ENCODE peak calls at places on chromosomes 12 and 14, in eight cellular contexts. One of them, this sample, is unnamed.

GRCh38 chr12:44889162-44889561 is 13.0 kb upstream of the NELL2 start:
- DNase-seq in stomach: no peak
- DNase-seq in sigmoid colon: no peak
- DNase-seq in right lobe of liver: no peak
- DNase-seq in lower leg skin: no peak
- DNase-seq in transverse colon: no peak
- DNase-seq in tibial nerve: no peak
- DNase-seq in adrenal gland: no peak
- DNase-seq in this sample: no peak

GRCh38 chr12:54418441-54419087 is 502 bp downstream of the ITGA5 start:
- DNase-seq in tibial nerve: no peak
- DNase-seq in adrenal gland: no peak
- DNase-seq in transverse colon: no peak
- DNase-seq in right lobe of liver: no peak
- DNase-seq in sigmoid colon: peak
- DNase-seq in stomach: no peak
- DNase-seq in lower leg skin: no peak
- DNase-seq in this sample: no peak

GRCh38 chr12:91729543-91729942 is 416.1 kb downstream of the BTG1 start:
- DNase-seq in lower leg skin: no peak
- DNase-seq in sigmoid colon: no peak
- DNase-seq in adrenal gland: no peak
- DNase-seq in right lobe of liver: no peak
- DNase-seq in tibial nerve: no peak
- DNase-seq in transverse colon: no peak
- DNase-seq in stomach: no peak
- DNase-seq in this sample: no peak

GRCh38 chr12:101995684-101996083 is 66.1 kb downstream of the WASHC3 start:
- DNase-seq in right lobe of liver: no peak
- DNase-seq in sigmoid colon: no peak
- DNase-seq in transverse colon: no peak
- DNase-seq in adrenal gland: no peak
- DNase-seq in tibial nerve: no peak
- DNase-seq in lower leg skin: no peak
- DNase-seq in stomach: no peak
- DNase-seq in this sample: no peak

GRCh38 chr12:12804011-12804410 is 9.1 kb upstream of the DDX47 start:
- DNase-seq in stomach: no peak
- DNase-seq in adrenal gland: no peak
- DNase-seq in sigmoid colon: no peak
- DNase-seq in lower leg skin: no peak
- DNase-seq in right lobe of liver: no peak
- DNase-seq in tibial nerve: no peak
- DNase-seq in transverse colon: no peak
- DNase-seq in this sample: no peak

GRCh38 chr12:52023182-52023975 is 16.6 kb downstream of the TAMALIN start:
- DNase-seq in stomach: peak
- DNase-seq in right lobe of liver: peak
- DNase-seq in tibial nerve: peak
- DNase-seq in adrenal gland: peak
- DNase-seq in sigmoid colon: peak
- DNase-seq in transverse colon: peak
- DNase-seq in lower leg skin: peak
- DNase-seq in this sample: peak

GRCh38 chr14:103867523-103867953 is 20.2 kb upstream of the PPP1R13B start:
- DNase-seq in transverse colon: peak
- DNase-seq in sigmoid colon: peak
- DNase-seq in lower leg skin: no peak
- DNase-seq in right lobe of liver: peak
- DNase-seq in adrenal gland: peak
- DNase-seq in stomach: peak
- DNase-seq in tibial nerve: no peak
- DNase-seq in this sample: no peak

GRCh38 chr12:4450551-4451112 is 5.0 kb upstream of the FGF6 start:
- DNase-seq in adrenal gland: no peak
- DNase-seq in lower leg skin: no peak
- DNase-seq in stomach: no peak
- DNase-seq in transverse colon: no peak
- DNase-seq in sigmoid colon: no peak
- DNase-seq in right lobe of liver: no peak
- DNase-seq in tibial nerve: no peak
- DNase-seq in this sample: no peak

GRCh38 chr14:79855789-79856188 is 355.5 kb downstream of the DIO2 start:
- DNase-seq in adrenal gland: no peak
- DNase-seq in stomach: no peak
- DNase-seq in lower leg skin: no peak
- DNase-seq in transverse colon: no peak
- DNase-seq in sigmoid colon: no peak
- DNase-seq in right lobe of liver: no peak
- DNase-seq in tibial nerve: no peak
- DNase-seq in this sample: no peak

GRCh38 chr12:71594214-71594948 is 69.3 kb downstream of the ZFC3H1 start:
- DNase-seq in right lobe of liver: no peak
- DNase-seq in lower leg skin: no peak
- DNase-seq in tibial nerve: peak
- DNase-seq in transverse colon: no peak
- DNase-seq in sigmoid colon: no peak
- DNase-seq in adrenal gland: no peak
- DNase-seq in stomach: peak
- DNase-seq in this sample: no peak

GRCh38 chr14:75303415-75303814 is 24.8 kb downstream of the FOS start:
- DNase-seq in sigmoid colon: peak
- DNase-seq in right lobe of liver: no peak
- DNase-seq in stomach: peak
- DNase-seq in transverse colon: peak
- DNase-seq in tibial nerve: peak
- DNase-seq in adrenal gland: peak
- DNase-seq in lower leg skin: peak
- DNase-seq in this sample: no peak

GRCh38 chr14:24145700-24146621 is at the start of gene PSME2:
- DNase-seq in transverse colon: no peak
- DNase-seq in tibial nerve: no peak
- DNase-seq in right lobe of liver: no peak
- DNase-seq in lower leg skin: no peak
- DNase-seq in stomach: no peak
- DNase-seq in sigmoid colon: no peak
- DNase-seq in adrenal gland: no peak
- DNase-seq in this sample: no peak

GRCh38 chr14:64232095-64232830 is 61.9 kb downstream of the ESR2 start:
- DNase-seq in tibial nerve: no peak
- DNase-seq in sigmoid colon: no peak
- DNase-seq in stomach: no peak
- DNase-seq in transverse colon: no peak
- DNase-seq in lower leg skin: no peak
- DNase-seq in adrenal gland: peak
- DNase-seq in right lobe of liver: no peak
- DNase-seq in this sample: peak

GRCh38 chr12:40980346-40981005 is 207.6 kb upstream of the PDZRN4 start:
- DNase-seq in stomach: no peak
- DNase-seq in adrenal gland: no peak
- DNase-seq in right lobe of liver: no peak
- DNase-seq in tibial nerve: no peak
- DNase-seq in sigmoid colon: no peak
- DNase-seq in lower leg skin: no peak
- DNase-seq in transverse colon: no peak
- DNase-seq in this sample: no peak

GRCh38 chr14:102055181-102055901 is 31.5 kb downstream of the HSP90AA1 start:
- DNase-seq in stomach: no peak
- DNase-seq in sigmoid colon: no peak
- DNase-seq in right lobe of liver: no peak
- DNase-seq in tibial nerve: no peak
- DNase-seq in lower leg skin: no peak
- DNase-seq in transverse colon: no peak
- DNase-seq in adrenal gland: no peak
- DNase-seq in this sample: peak

GRCh38 chr12:109455706-109456105 is 21.4 kb downstream of the KCTD10 start:
- DNase-seq in stomach: no peak
- DNase-seq in tibial nerve: no peak
- DNase-seq in sigmoid colon: no peak
- DNase-seq in right lobe of liver: no peak
- DNase-seq in adrenal gland: no peak
- DNase-seq in transverse colon: no peak
- DNase-seq in lower leg skin: no peak
- DNase-seq in this sample: no peak

DNA sequence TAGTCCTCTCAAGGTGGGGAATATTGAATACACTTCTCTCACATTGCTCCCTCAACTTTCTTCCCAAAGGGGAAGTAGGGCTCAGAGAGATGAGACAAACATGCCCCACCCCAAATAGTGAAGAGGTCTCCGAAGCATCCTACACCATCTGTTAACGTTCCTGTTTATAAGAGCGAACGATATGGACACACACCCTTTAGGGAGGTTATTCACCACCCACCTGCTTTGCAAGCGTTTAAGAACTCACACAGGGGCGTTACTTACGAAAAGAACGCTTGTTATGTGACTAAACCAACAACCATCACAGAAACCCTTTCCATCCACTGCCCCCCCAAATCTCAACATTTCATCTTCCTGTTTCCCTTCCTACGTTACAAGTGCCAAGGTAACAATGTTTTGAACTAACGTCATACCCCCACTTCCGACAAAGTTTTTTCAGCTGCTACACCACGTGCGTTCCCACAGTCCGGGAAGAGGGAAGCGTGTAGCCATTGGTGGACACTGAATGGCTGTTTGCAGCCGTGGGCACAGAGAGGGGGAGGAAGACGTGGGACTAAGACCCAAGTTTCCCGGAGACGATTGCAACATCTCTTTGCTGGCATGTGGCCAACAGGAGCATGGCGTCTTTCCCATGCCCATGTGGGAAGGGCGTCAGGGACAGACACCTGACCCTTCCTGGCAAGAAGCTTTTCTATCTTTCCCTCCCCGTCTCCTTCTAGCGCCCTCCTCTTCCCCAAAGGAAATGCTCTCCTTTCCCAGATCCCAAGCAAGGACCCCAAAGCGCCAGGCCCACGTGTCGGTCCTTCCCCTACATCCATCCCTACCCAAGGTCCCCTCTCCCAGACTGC is 1.2 kb downstream of the YBX3 start:
- DNase-seq in sigmoid colon: peak
- DNase-seq in stomach: peak
- DNase-seq in lower leg skin: peak
- DNase-seq in tibial nerve: peak
- DNase-seq in right lobe of liver: peak
- DNase-seq in adrenal gland: peak
- DNase-seq in transverse colon: peak
- DNase-seq in this sample: peak
- TF ChIP-seq POLR2A in sigmoid colon: peak
- TF ChIP-seq POLR2A in stomach: no peak
- TF ChIP-seq POLR2A in lower leg skin: no peak
- TF ChIP-seq POLR2A in tibial nerve: peak
- TF ChIP-seq POLR2A in right lobe of liver: no peak
- TF ChIP-seq POLR2A in adrenal gland: peak
- TF ChIP-seq POLR2A in transverse colon: peak
- TF ChIP-seq POLR2A in this sample: peak

DNA sequence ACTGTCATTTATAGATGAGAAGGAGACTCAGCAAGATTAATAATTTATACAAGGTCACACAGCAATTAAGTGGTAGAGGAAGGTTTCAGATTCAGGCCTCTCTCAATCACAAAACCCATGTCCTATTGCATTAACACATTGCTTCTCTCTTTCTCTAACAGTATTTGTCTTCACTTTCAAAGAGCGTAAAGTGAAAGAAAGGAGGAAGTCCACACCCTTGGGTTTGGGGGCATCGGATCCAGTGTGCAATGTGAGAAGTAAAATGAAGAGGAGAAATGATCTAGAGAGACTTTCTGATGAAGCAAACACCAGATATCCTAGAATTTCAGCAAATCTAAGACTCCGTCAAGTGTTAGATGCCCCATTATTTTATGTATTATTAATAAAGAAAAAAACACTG is 7.0 kb upstream of the VRK1 start:
- DNase-seq in right lobe of liver: no peak
- DNase-seq in adrenal gland: no peak
- DNase-seq in transverse colon: no peak
- DNase-seq in lower leg skin: no peak
- DNase-seq in tibial nerve: no peak
- DNase-seq in sigmoid colon: no peak
- DNase-seq in stomach: no peak
- DNase-seq in this sample: no peak
- TF ChIP-seq POLR2A in right lobe of liver: no peak
- TF ChIP-seq POLR2A in adrenal gland: no peak
- TF ChIP-seq POLR2A in transverse colon: no peak
- TF ChIP-seq POLR2A in lower leg skin: no peak
- TF ChIP-seq POLR2A in tibial nerve: no peak
- TF ChIP-seq POLR2A in sigmoid colon: no peak
- TF ChIP-seq POLR2A in stomach: no peak
- TF ChIP-seq POLR2A in this sample: no peak

DNA sequence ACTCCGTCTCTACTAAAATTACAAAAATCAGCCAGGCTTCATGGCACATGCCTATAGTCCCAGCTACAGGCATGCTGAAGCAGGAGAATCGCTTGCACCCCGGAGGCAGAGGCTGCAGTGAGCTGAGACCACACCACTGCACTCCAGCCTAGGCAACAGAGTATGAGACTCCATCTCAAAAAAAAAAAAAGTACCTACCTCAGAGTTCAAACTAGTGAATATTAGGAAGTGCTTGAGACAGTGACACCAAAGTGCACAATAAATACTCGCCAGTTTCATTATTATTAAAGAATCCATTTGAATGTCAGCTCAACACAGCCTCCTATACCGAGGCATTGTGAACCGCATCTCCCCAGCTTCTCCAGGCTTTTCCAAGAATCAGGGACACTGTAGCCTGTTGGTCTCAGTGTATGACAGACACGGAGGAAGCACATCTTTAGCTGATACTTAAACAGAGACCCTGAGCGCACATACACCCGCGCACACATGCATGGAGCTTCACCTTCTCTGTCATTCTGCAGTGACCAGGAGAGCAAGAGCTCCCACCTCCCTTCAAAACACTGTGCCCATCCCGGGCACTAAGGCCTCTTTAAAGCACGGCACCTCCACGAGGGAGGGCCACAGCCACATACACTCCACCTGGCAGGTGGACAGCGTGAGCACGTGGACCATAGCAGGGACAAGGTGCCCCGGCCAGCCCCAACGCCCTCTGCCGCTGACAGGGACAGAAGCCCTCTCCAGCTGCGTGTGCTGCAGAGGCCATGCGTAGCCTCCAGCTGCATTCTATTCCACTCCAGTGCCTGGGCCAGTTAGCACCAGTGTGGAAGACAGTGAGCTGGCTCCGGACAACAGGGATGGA is 5.2 kb downstream of the GAPDH start:
- DNase-seq in stomach: no peak
- DNase-seq in right lobe of liver: no peak
- DNase-seq in transverse colon: no peak
- DNase-seq in sigmoid colon: peak
- DNase-seq in adrenal gland: no peak
- DNase-seq in lower leg skin: no peak
- DNase-seq in tibial nerve: no peak
- DNase-seq in this sample: no peak
- TF ChIP-seq POLR2A in stomach: no peak
- TF ChIP-seq POLR2A in right lobe of liver: no peak
- TF ChIP-seq POLR2A in transverse colon: no peak
- TF ChIP-seq POLR2A in sigmoid colon: no peak
- TF ChIP-seq POLR2A in adrenal gland: no peak
- TF ChIP-seq POLR2A in lower leg skin: no peak
- TF ChIP-seq POLR2A in tibial nerve: no peak
- TF ChIP-seq POLR2A in this sample: no peak

DNA sequence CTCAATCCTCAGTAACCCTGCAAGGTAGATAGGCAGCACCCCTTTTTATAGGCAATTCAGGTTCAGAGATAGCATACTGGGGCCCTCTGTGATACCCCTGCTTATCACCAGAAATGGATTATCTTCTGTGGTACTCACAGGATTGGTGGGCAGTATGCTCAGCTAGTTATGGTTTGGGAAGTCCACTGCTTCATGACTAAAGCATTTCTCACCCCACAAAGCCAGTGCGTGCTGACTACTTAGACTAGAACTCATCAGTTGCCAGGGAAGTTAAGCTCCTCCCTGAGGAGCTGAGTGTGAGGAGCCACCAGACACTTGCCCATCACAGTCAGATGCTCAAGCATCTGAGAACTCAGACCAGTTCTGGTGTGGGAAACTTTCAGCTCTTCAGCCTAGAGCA is 76.3 kb downstream of the SCAF11 start:
- DNase-seq in lower leg skin: no peak
- DNase-seq in transverse colon: no peak
- DNase-seq in stomach: no peak
- DNase-seq in right lobe of liver: no peak
- DNase-seq in adrenal gland: no peak
- DNase-seq in tibial nerve: no peak
- DNase-seq in sigmoid colon: no peak
- DNase-seq in this sample: peak
- TF ChIP-seq POLR2A in lower leg skin: no peak
- TF ChIP-seq POLR2A in transverse colon: no peak
- TF ChIP-seq POLR2A in stomach: no peak
- TF ChIP-seq POLR2A in right lobe of liver: no peak
- TF ChIP-seq POLR2A in adrenal gland: no peak
- TF ChIP-seq POLR2A in tibial nerve: no peak
- TF ChIP-seq POLR2A in sigmoid colon: no peak
- TF ChIP-seq POLR2A in this sample: no peak

This sample was measured in H54.